ENCODE peak calls at places on chromosome 2, in five cellular contexts. N is Calu3, E is HEK293T, R is DMS53, Y is NCI-H345. W is an unnamed sample.

GRCh38 chr2:109446531-109447131 is 167.1 kb downstream of the SEPTIN10 start:
- DNase-seq in N (no peak), Y (no peak), R (no peak), E (no peak), W (peak)

GRCh38 chr2:215885621-215886020 is 127.7 kb downstream of the MREG start:
- DNase-seq in Y (no peak), E (no peak), R (no peak), N (no peak), W (no peak)

GRCh38 chr2:86295071-86295470 is 42.4 kb downstream of the REEP1 start:
- DNase-seq in E (no peak), R (no peak), Y (no peak), N (no peak), W (no peak)

GRCh38 chr2:129757915-129758421 is 221.5 kb upstream of the RAB6C start:
- DNase-seq in N (no peak), Y (no peak), R (no peak), E (no peak), W (no peak)

GRCh38 chr2:99340669-99341236 is 3.6 kb downstream of the EIF5B start:
- DNase-seq in E (no peak), R (no peak), Y (no peak), N (peak), W (peak)

GRCh38 chr2:38731684-38732221 is 19.4 kb downstream of the SRSF7 start:
- DNase-seq in R (peak), E (no peak), Y (no peak), N (no peak), W (no peak)

GRCh38 chr2:41902892-41903291 is 144.9 kb upstream of the PKDCC start:
- DNase-seq in E (no peak), Y (no peak), R (no peak), N (no peak), W (no peak)

GRCh38 chr2:177335917-177336450 is 56.6 kb upstream of the AGPS start:
- DNase-seq in E (no peak), R (peak), Y (no peak), N (no peak), W (no peak)

GRCh38 chr2:190180313-190181065 is 118.0 kb upstream of the MSTN start:
- DNase-seq in E (peak), Y (peak), R (peak), N (peak), W (peak)

GRCh38 chr2:233469261-233470006 is 97.1 kb downstream of the USP40 start:
- DNase-seq in N (no peak), Y (peak), E (no peak), R (no peak), W (no peak)

GRCh38 chr2:45134726-45135125 is 125.5 kb upstream of the SIX2 start:
- DNase-seq in E (no peak), Y (no peak), N (no peak), R (peak), W (peak)

GRCh38 chr2:88307817-88308216 is 137.7 kb downstream of the THNSL2 start:
- DNase-seq in Y (no peak), E (peak), N (peak), R (peak), W (peak)

GRCh38 chr2:45223531-45223930 is 214.3 kb upstream of the SIX2 start:
- DNase-seq in Y (no peak), E (no peak), N (no peak), R (no peak), W (no peak)

GRCh38 chr2:218679119-218679518 is 7.2 kb downstream of the STK36 start:
- DNase-seq in E (no peak), R (no peak), Y (no peak), N (no peak), W (peak)